ENCODE peak calls at places on chromosomes 2 and 18, in nine cellular contexts. V is AG10803, G is cardiac muscle cell, U is GM23248, P is hepatocyte, W is brain microvascular endothelial cell, F is colonic mucosa, H is GM23338, A is sigmoid colon. B is an unnamed sample.

GRCh38 chr2:234158189-234158588 is 107.7 kb downstream of the SPP2 start:
- DNase-seq in P (no peak), F (no peak), V (no peak), H (no peak), G (no peak), U (no peak), A (no peak), W (no peak), B (no peak)

GRCh38 chr2:100289020-100289419 is 33.3 kb downstream of the LONRF2 start:
- DNase-seq in A (no peak), F (no peak), G (no peak), U (no peak), W (no peak), P (no peak), V (no peak), H (no peak), B (no peak)

GRCh38 chr2:208489687-208490086 is 83.1 kb downstream of the PTH2R start:
- DNase-seq in A (no peak), F (no peak), G (no peak), V (no peak), U (no peak), P (no peak), W (no peak), H (no peak), B (peak; percentile 72)

GRCh38 chr2:232568161-232568560 is 17.7 kb downstream of the EIF4E2 start:
- DNase-seq in F (peak; percentile 58), H (no peak), G (no peak), P (no peak), U (peak; percentile 98), V (peak; percentile 92), A (no peak), W (peak; percentile 76), B (no peak)

GRCh38 chr18:40698129-40698528 is 1256.9 kb upstream of the PIK3C3 start:
- DNase-seq in U (no peak), P (no peak), F (no peak), V (no peak), G (no peak), H (no peak), A (no peak), W (no peak), B (no peak)

GRCh38 chr18:2547477-2548087 is 23.7 kb downstream of the METTL4 start:
- DNase-seq in H (peak; percentile 54), A (no peak), F (no peak), V (peak; percentile 61), G (peak; percentile 63), P (peak; percentile 78), W (peak; percentile 14), U (peak; percentile 73), B (no peak)

GRCh38 chr2:158458617-158458920 is 1.8 kb downstream of the PKP4 start:
- DNase-seq in H (no peak), V (no peak), F (no peak), P (no peak), G (no peak), A (no peak), W (no peak), U (no peak), B (no peak)

GRCh38 chr2:121255363-121255762 is 29.6 kb downstream of the TFCP2L1 start:
- DNase-seq in V (no peak), G (no peak), W (no peak), F (peak; percentile 76), U (no peak), P (no peak), H (no peak), A (peak; percentile 42), B (no peak)

GRCh38 chr2:240298316-240298790 is 137.1 kb upstream of the GPC1 start:
- DNase-seq in G (no peak), U (no peak), W (no peak), A (no peak), P (no peak), V (no peak), F (no peak), H (no peak), B (no peak)

GRCh38 chr2:8402222-8402621 is 279.6 kb upstream of the ID2 start:
- DNase-seq in P (no peak), V (no peak), A (no peak), W (no peak), G (no peak), F (peak; percentile 55), H (no peak), U (no peak), B (no peak)

GRCh38 chr18:65398347-65398746 is 352.5 kb upstream of the CDH7 start:
- DNase-seq in F (no peak), U (no peak), H (no peak), W (no peak), G (no peak), V (no peak), A (no peak), P (no peak), B (no peak)

GRCh38 chr2:104848526-104848925 is 5.4 kb upstream of the POU3F3 start:
- DNase-seq in G (no peak), F (no peak), A (no peak), H (peak; percentile 28), W (no peak), U (no peak), V (no peak), P (no peak), B (no peak)

GRCh38 chr2:99695856-99696255 is 206.0 kb upstream of the REV1 start:
- DNase-seq in U (no peak), A (no peak), V (no peak), F (no peak), W (no peak), P (no peak), G (no peak), H (no peak), B (no peak)

GRCh38 chr2:233801357-233802131 is 23.4 kb downstream of the MROH2A start:
- DNase-seq in V (no peak), H (no peak), F (no peak), G (no peak), U (no peak), A (no peak), W (no peak), P (no peak), B (no peak)

GRCh38 chr18:41940506-41941215 is 14.4 kb upstream of the PIK3C3 start:
- DNase-seq in P (peak; percentile 49), F (no peak), U (peak; percentile 86), V (peak; percentile 94), A (no peak), G (peak; percentile 29), H (peak; percentile 28), W (peak; percentile 91), B (no peak)

GRCh38 chr2:106115250-106115649 is 78.9 kb downstream of the UXS1 start:
- DNase-seq in V (peak; percentile 59), H (no peak), F (no peak), U (peak; percentile 60), G (no peak), P (peak; percentile 43), A (no peak), W (peak; percentile 80), B (no peak)

GRCh38 chr2:32946314-32947075 is at the start of gene LTBP1:
- DNase-seq in U (peak; percentile 86), V (peak; percentile 53), F (peak; percentile 84), W (peak; percentile 67), H (peak; percentile 82), A (peak; percentile 88), G (peak; percentile 90), P (peak; percentile 85), B (no peak)

GRCh38 chr2:172829229-172829628 is 93.6 kb downstream of the RAPGEF4 start:
- DNase-seq in G (no peak), A (no peak), U (peak; percentile 63), W (peak; percentile 95), H (no peak), F (no peak), P (peak; percentile 22), V (peak; percentile 68), B (no peak)

GRCh38 chr2:72148391-72148974 is 821 bp upstream of the CYP26B1 start:
- DNase-seq in G (peak; percentile 38), A (peak; percentile 65), F (no peak), H (peak; percentile 41), V (no peak), U (peak; percentile 52), W (no peak), P (peak; percentile 38), B (no peak)

DNA sequence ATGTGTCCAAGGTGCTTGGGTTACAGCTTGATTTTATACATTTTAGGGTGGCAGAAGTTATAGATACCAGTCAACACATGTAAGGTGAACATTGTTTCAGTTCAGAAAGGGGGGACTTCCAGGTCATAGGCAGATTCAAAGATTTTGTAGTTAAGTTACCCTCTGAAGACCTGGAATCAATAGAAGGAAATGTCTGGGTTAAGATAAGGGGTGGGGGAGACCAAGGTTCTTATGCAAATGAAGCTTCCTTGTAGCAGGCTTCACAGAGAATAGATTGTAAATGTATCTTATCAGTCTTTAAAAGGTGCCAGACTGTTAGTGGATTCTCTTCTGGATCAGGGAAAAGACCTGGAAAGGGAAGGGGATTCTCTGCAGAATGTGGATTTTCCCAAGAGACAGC is 42.4 kb downstream of the BMPR2 start:
- DNase-seq in H (peak; percentile 54), W (no peak), V (no peak), P (peak; percentile 6), G (no peak), F (no peak), U (no peak), A (no peak), B (no peak)
- H3K4me3 ChIP-seq in H (peak overlapping the region; percentile 13), W (no peak overlapping the region), V (no peak overlapping the region), P (no peak overlapping the region), G (no peak overlapping the region), F (no peak overlapping the region), U (no peak overlapping the region), A (no peak overlapping the region), B (no peak overlapping the region)

GRCh38 chr2:127673304-127674069 is 1.8 kb downstream of the LIMS2 start:
- DNase-seq in H (no peak), F (no peak), A (peak; percentile 69), V (no peak), U (peak; percentile 73), W (no peak), P (peak; percentile 3), G (peak; percentile 55), B (no peak)
- H3K4me3 ChIP-seq in H (no peak overlapping the region), F (peak overlapping the region; percentile 54), A (peak overlapping the region; percentile 90), V (peak overlapping the region; percentile 70), U (peak overlapping the region; percentile 69), W (no peak overlapping the region), P (no peak overlapping the region), G (peak overlapping the region; percentile 0), B (no peak overlapping the region)

DNA sequence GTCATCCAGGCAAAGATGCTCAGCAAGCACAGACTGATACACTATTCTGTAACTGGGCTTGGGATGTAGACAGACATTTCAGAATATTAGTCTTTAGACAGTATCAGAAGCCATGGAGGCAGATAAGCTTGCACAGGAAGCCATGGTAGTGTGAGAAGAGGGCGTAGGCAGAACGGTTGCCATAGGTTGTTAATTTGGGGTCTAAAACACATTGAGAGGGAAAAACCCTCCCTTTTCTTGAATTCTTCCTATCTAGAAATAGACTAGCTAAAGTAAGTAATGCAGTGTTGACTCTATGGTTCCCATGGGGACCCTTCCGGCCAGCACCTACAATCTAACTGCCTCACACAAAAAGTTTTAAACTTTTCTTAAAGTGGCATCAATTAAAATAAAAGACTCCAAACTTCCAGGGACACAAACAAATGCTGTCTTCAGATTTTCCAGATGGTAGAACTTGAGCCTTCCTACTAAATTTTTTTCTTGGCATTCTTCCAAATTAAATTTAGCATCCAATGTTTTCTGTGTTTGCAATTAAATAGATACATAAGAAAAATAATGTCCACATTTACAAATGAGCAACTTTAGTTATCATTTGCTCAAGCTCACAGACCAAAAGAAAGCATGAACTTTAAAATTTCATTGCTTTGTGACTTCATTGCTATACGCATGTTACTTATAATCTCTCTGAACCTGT is 1.9 kb downstream of the PRKRA start:
- DNase-seq in A (no peak), U (no peak), F (no peak), H (no peak), P (no peak), G (no peak), W (no peak), V (no peak), B (no peak)
- H3K4me3 ChIP-seq in A (peak overlapping the region; percentile 94), U (peak overlapping the region; percentile 89), F (no peak overlapping the region), H (peak overlapping the region; percentile 80), P (peak overlapping the region; percentile 66), G (peak overlapping the region; percentile 51), W (no peak overlapping the region), V (no peak overlapping the region), B (peak overlapping the region; percentile 59)

GRCh38 chr2:160538559-160539355 is 45.1 kb upstream of the RBMS1 start:
- DNase-seq in F (no peak), G (peak; percentile 65), U (no peak), W (no peak), H (no peak), V (no peak), A (no peak), P (no peak), B (peak; percentile 22)
- H3K4me3 ChIP-seq in F (no peak overlapping the region), G (no peak overlapping the region), U (no peak overlapping the region), W (no peak overlapping the region), H (no peak overlapping the region), V (no peak overlapping the region), A (no peak overlapping the region), P (no peak overlapping the region), B (no peak overlapping the region)

B was measured in LNCaP clone FGC.